ENCODE peak calls at places on chromosomes 13 and 19, in seven cellular contexts. One of them, this sample, is unnamed.

GRCh38 chr19:13401388-13401787 is 104.9 kb downstream of the CACNA1A start:
- DNase-seq in GM12878: no peak
- DNase-seq in NT2/D1: no peak
- DNase-seq in H1: no peak
- DNase-seq in HCT116: peak
- DNase-seq in HepG2: peak
- DNase-seq in SK-N-SH: no peak
- DNase-seq in this sample: peak

GRCh38 chr13:102847272-102848234 is 1.7 kb downstream of the ERCC5 start:
- DNase-seq in GM12878: no peak
- DNase-seq in NT2/D1: no peak
- DNase-seq in H1: no peak
- DNase-seq in HCT116: peak
- DNase-seq in HepG2: no peak
- DNase-seq in SK-N-SH: peak
- DNase-seq in this sample: peak

GRCh38 chr13:99386911-99387788 is 80.0 kb upstream of the GPR183 start:
- DNase-seq in GM12878: peak
- DNase-seq in NT2/D1: peak
- DNase-seq in H1: peak
- DNase-seq in HCT116: peak
- DNase-seq in HepG2: peak
- DNase-seq in SK-N-SH: peak
- DNase-seq in this sample: peak

GRCh38 chr13:27353166-27353583 is 71.2 kb upstream of the GTF3A start:
- DNase-seq in GM12878: peak
- DNase-seq in NT2/D1: no peak
- DNase-seq in H1: no peak
- DNase-seq in HCT116: no peak
- DNase-seq in HepG2: peak
- DNase-seq in SK-N-SH: no peak
- DNase-seq in this sample: no peak

GRCh38 chr13:43005460-43006236 is 13.6 kb upstream of the EPSTI1 start:
- DNase-seq in GM12878: no peak
- DNase-seq in NT2/D1: no peak
- DNase-seq in H1: no peak
- DNase-seq in HCT116: no peak
- DNase-seq in HepG2: peak
- DNase-seq in SK-N-SH: no peak
- DNase-seq in this sample: no peak

GRCh38 chr19:51458051-51458645 is at the start of gene SIGLEC8:
- DNase-seq in GM12878: no peak
- DNase-seq in NT2/D1: no peak
- DNase-seq in H1: no peak
- DNase-seq in HCT116: no peak
- DNase-seq in HepG2: no peak
- DNase-seq in SK-N-SH: no peak
- DNase-seq in this sample: no peak

GRCh38 chr19:55383279-55383788 is 758 bp downstream of the TMEM238 start:
- DNase-seq in GM12878: no peak
- DNase-seq in NT2/D1: no peak
- DNase-seq in H1: no peak
- DNase-seq in HCT116: no peak
- DNase-seq in HepG2: no peak
- DNase-seq in SK-N-SH: no peak
- DNase-seq in this sample: no peak

GRCh38 chr19:37056776-37057175 is 21.5 kb upstream of the ZNF420 start:
- DNase-seq in GM12878: no peak
- DNase-seq in NT2/D1: no peak
- DNase-seq in H1: no peak
- DNase-seq in HCT116: no peak
- DNase-seq in HepG2: no peak
- DNase-seq in SK-N-SH: no peak
- DNase-seq in this sample: no peak

GRCh38 chr13:27622881-27623280 is 1.2 kb downstream of the POLR1D start:
- DNase-seq in GM12878: no peak
- DNase-seq in NT2/D1: no peak
- DNase-seq in H1: no peak
- DNase-seq in HCT116: no peak
- DNase-seq in HepG2: no peak
- DNase-seq in SK-N-SH: no peak
- DNase-seq in this sample: no peak

GRCh38 chr13:23599083-23599925 is 29.1 kb downstream of the TNFRSF19 start:
- DNase-seq in GM12878: no peak
- DNase-seq in NT2/D1: no peak
- DNase-seq in H1: peak
- DNase-seq in HCT116: no peak
- DNase-seq in HepG2: peak
- DNase-seq in SK-N-SH: no peak
- DNase-seq in this sample: no peak

GRCh38 chr13:99018418-99019180 is 40.7 kb upstream of the DOCK9 start:
- DNase-seq in GM12878: no peak
- DNase-seq in NT2/D1: no peak
- DNase-seq in H1: no peak
- DNase-seq in HCT116: no peak
- DNase-seq in HepG2: no peak
- DNase-seq in SK-N-SH: no peak
- DNase-seq in this sample: no peak

GRCh38 chr13:59531571-59532091 is 632.1 kb downstream of the DIAPH3 start:
- DNase-seq in GM12878: no peak
- DNase-seq in NT2/D1: peak
- DNase-seq in H1: no peak
- DNase-seq in HCT116: peak
- DNase-seq in HepG2: peak
- DNase-seq in SK-N-SH: no peak
- DNase-seq in this sample: peak

GRCh38 chr13:43792456-43792855 is 5.7 kb upstream of the ENOX1 start:
- DNase-seq in GM12878: no peak
- DNase-seq in NT2/D1: no peak
- DNase-seq in H1: no peak
- DNase-seq in HCT116: no peak
- DNase-seq in HepG2: no peak
- DNase-seq in SK-N-SH: no peak
- DNase-seq in this sample: no peak

GRCh38 chr13:77565635-77566034 is 30.1 kb downstream of the SCEL start:
- DNase-seq in GM12878: no peak
- DNase-seq in NT2/D1: peak
- DNase-seq in H1: no peak
- DNase-seq in HCT116: peak
- DNase-seq in HepG2: peak
- DNase-seq in SK-N-SH: peak
- DNase-seq in this sample: peak

GRCh38 chr13:46171223-46171622 is 10.8 kb downstream of the LCP1 start:
- DNase-seq in GM12878: no peak
- DNase-seq in NT2/D1: no peak
- DNase-seq in H1: no peak
- DNase-seq in HCT116: no peak
- DNase-seq in HepG2: no peak
- DNase-seq in SK-N-SH: no peak
- DNase-seq in this sample: no peak

GRCh38 chr19:33767898-33768413 is 28.7 kb upstream of the KCTD15 start:
- DNase-seq in GM12878: no peak
- DNase-seq in NT2/D1: peak
- DNase-seq in H1: peak
- DNase-seq in HCT116: no peak
- DNase-seq in HepG2: peak
- DNase-seq in SK-N-SH: no peak
- DNase-seq in this sample: peak

GRCh38 chr19:29614046-29614445 is 8.0 kb downstream of the POP4 start:
- DNase-seq in GM12878: no peak
- DNase-seq in NT2/D1: no peak
- DNase-seq in H1: no peak
- DNase-seq in HCT116: no peak
- DNase-seq in HepG2: no peak
- DNase-seq in SK-N-SH: no peak
- DNase-seq in this sample: no peak

GRCh38 chr13:26517931-26518330 is 39.6 kb upstream of the WASF3 start:
- DNase-seq in GM12878: no peak
- DNase-seq in NT2/D1: no peak
- DNase-seq in H1: no peak
- DNase-seq in HCT116: no peak
- DNase-seq in HepG2: no peak
- DNase-seq in SK-N-SH: no peak
- DNase-seq in this sample: no peak

GRCh38 chr13:62084728-62085127 is 669.1 kb upstream of the PCDH20 start:
- DNase-seq in GM12878: no peak
- DNase-seq in NT2/D1: no peak
- DNase-seq in H1: no peak
- DNase-seq in HCT116: no peak
- DNase-seq in HepG2: no peak
- DNase-seq in SK-N-SH: no peak
- DNase-seq in this sample: no peak

GRCh38 chr19:48654299-48655059 is 8.5 kb upstream of the CA11 start:
- DNase-seq in GM12878: no peak
- DNase-seq in NT2/D1: no peak
- DNase-seq in H1: no peak
- DNase-seq in HCT116: no peak
- DNase-seq in HepG2: no peak
- DNase-seq in SK-N-SH: peak
- DNase-seq in this sample: no peak

GRCh38 chr13:74335370-74335769 is 201.2 kb upstream of the KLF12 start:
- DNase-seq in GM12878: no peak
- DNase-seq in NT2/D1: no peak
- DNase-seq in H1: no peak
- DNase-seq in HCT116: no peak
- DNase-seq in HepG2: no peak
- DNase-seq in SK-N-SH: no peak
- DNase-seq in this sample: no peak

GRCh38 chr19:49690073-49690655 is 752 bp upstream of the CPT1C start:
- DNase-seq in GM12878: no peak
- DNase-seq in NT2/D1: no peak
- DNase-seq in H1: no peak
- DNase-seq in HCT116: no peak
- DNase-seq in HepG2: no peak
- DNase-seq in SK-N-SH: no peak
- DNase-seq in this sample: no peak

GRCh38 chr19:932647-933552 is 7.1 kb downstream of the ARID3A start:
- DNase-seq in GM12878: no peak
- DNase-seq in NT2/D1: no peak
- DNase-seq in H1: no peak
- DNase-seq in HCT116: no peak
- DNase-seq in HepG2: no peak
- DNase-seq in SK-N-SH: peak
- DNase-seq in this sample: no peak

GRCh38 chr13:23510979-23511735 is 59.1 kb upstream of the TNFRSF19 start:
- DNase-seq in GM12878: peak
- DNase-seq in NT2/D1: peak
- DNase-seq in H1: no peak
- DNase-seq in HCT116: peak
- DNase-seq in HepG2: peak
- DNase-seq in SK-N-SH: no peak
- DNase-seq in this sample: peak

GRCh38 chr19:11574689-11575088 is 2.8 kb downstream of the ACP5 start:
- DNase-seq in GM12878: no peak
- DNase-seq in NT2/D1: no peak
- DNase-seq in H1: no peak
- DNase-seq in HCT116: no peak
- DNase-seq in HepG2: no peak
- DNase-seq in SK-N-SH: no peak
- DNase-seq in this sample: no peak
- TF ChIP-seq YY1 in GM12878: no peak
- TF ChIP-seq YY1 in NT2/D1: no peak
- TF ChIP-seq YY1 in H1: no peak
- TF ChIP-seq YY1 in HCT116: no peak
- TF ChIP-seq YY1 in HepG2: no peak
- TF ChIP-seq YY1 in SK-N-SH: no peak
- TF ChIP-seq YY1 in this sample: no peak

DNA sequence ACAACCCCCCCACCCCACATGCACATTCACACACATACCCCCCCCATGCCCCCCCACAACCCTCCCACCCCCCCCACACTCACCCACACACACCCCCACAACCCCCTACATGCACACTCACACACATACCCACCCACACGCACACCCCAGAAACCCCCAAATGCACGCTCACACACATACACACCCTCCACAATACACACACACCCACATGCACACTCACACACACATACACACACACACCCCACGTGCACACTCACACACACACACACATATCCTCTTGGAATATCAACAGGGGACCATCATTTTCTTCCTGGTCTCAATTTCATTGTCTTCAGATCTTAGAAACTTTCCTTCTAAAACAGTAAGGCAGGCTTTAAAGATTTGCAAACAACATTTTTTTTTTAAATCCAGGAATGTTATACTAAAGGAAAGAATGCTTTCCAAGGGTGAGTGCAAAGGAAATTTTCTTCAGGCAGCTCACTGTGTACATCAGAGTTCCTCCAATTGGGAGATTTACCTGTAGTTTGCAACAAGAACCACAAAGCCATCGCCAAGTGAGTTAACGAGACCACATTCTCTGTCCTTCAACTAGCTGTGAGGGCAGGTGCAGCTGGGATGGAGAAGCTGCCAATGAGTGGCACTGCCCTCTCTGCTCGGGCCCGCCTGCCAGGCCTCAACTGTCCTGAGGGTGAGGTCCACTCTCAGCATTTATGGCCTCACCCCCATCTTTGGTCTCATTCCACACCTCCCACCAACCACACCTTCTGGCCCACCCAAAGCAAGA is 53.0 kb downstream of the MRPL57 start:
- DNase-seq in GM12878: no peak
- DNase-seq in NT2/D1: no peak
- DNase-seq in H1: no peak
- DNase-seq in HCT116: no peak
- DNase-seq in HepG2: no peak
- DNase-seq in SK-N-SH: no peak
- DNase-seq in this sample: no peak
- TF ChIP-seq YY1 in GM12878: no peak
- TF ChIP-seq YY1 in NT2/D1: no peak
- TF ChIP-seq YY1 in H1: no peak
- TF ChIP-seq YY1 in HCT116: no peak
- TF ChIP-seq YY1 in HepG2: no peak
- TF ChIP-seq YY1 in SK-N-SH: no peak
- TF ChIP-seq YY1 in this sample: no peak

GRCh38 chr19:35845215-35846037 is 6.9 kb downstream of the NPHS1 start:
- DNase-seq in GM12878: no peak
- DNase-seq in NT2/D1: no peak
- DNase-seq in H1: no peak
- DNase-seq in HCT116: peak
- DNase-seq in HepG2: peak
- DNase-seq in SK-N-SH: peak
- DNase-seq in this sample: peak
- TF ChIP-seq YY1 in GM12878: no peak
- TF ChIP-seq YY1 in NT2/D1: no peak
- TF ChIP-seq YY1 in H1: no peak
- TF ChIP-seq YY1 in HCT116: no peak
- TF ChIP-seq YY1 in HepG2: no peak
- TF ChIP-seq YY1 in SK-N-SH: no peak
- TF ChIP-seq YY1 in this sample: no peak

DNA sequence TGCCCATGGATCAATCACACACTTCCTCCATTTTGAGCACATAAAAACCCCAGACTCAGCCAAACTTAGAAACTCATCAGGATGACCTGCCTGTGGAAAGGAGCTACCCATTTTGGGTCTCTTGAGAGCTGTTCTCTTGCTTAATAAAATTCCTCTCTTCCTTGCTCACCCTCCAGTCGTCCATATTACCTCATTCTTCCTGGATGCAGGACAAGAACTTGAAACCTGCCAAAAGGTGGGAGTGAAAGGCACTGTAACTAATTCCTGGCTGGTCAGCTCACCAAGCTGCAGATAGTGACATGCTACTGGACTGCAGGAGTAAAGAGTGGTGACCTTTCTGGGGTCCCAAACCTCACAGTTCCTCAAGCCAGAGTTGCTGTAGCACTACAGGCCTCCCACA is 20.2 kb downstream of the LIG4 start:
- DNase-seq in GM12878: no peak
- DNase-seq in NT2/D1: no peak
- DNase-seq in H1: no peak
- DNase-seq in HCT116: no peak
- DNase-seq in HepG2: no peak
- DNase-seq in SK-N-SH: no peak
- DNase-seq in this sample: no peak
- TF ChIP-seq YY1 in GM12878: no peak
- TF ChIP-seq YY1 in NT2/D1: no peak
- TF ChIP-seq YY1 in H1: no peak
- TF ChIP-seq YY1 in HCT116: no peak
- TF ChIP-seq YY1 in HepG2: no peak
- TF ChIP-seq YY1 in SK-N-SH: no peak
- TF ChIP-seq YY1 in this sample: no peak

This sample was measured in K562.